ENCODE peak calls at places on chromosomes 11 and 22, in five cellular contexts. One of them, this sample, is unnamed.
A peak's percentile ranks its signal among the peaks of the same experiment; 100 is the strongest.

GRCh38 chr11:12245091-12245490 is 132.3 kb upstream of the PARVA start:
- DNase-seq in GM12865: no peak
- DNase-seq in astrocyte of the spinal cord: no peak
- DNase-seq in cardiac fibroblast: no peak
- DNase-seq in brain microvascular endothelial cell: no peak
- DNase-seq in this sample: peak; percentile 37

GRCh38 chr11:5369793-5370192 is 13.8 kb upstream of the OR51M1 start:
- DNase-seq in astrocyte of the spinal cord: peak; percentile 60
- DNase-seq in brain microvascular endothelial cell: peak; percentile 75
- DNase-seq in cardiac fibroblast: peak; percentile 72
- DNase-seq in GM12865: peak; percentile 12
- DNase-seq in this sample: no peak

GRCh38 chr11:63246045-63246444 is 2.6 kb upstream of the SLC22A25 start:
- DNase-seq in astrocyte of the spinal cord: no peak
- DNase-seq in GM12865: no peak
- DNase-seq in brain microvascular endothelial cell: no peak
- DNase-seq in cardiac fibroblast: no peak
- DNase-seq in this sample: no peak

GRCh38 chr22:21450320-21450831 is 16.8 kb upstream of the TMEM191C start:
- DNase-seq in brain microvascular endothelial cell: no peak
- DNase-seq in astrocyte of the spinal cord: no peak
- DNase-seq in GM12865: no peak
- DNase-seq in cardiac fibroblast: no peak
- DNase-seq in this sample: no peak

GRCh38 chr11:13664351-13664750 is 4.1 kb upstream of the FAR1 start:
- DNase-seq in astrocyte of the spinal cord: no peak
- DNase-seq in GM12865: no peak
- DNase-seq in brain microvascular endothelial cell: no peak
- DNase-seq in cardiac fibroblast: no peak
- DNase-seq in this sample: no peak

GRCh38 chr11:11157201-11157600 is 195.8 kb downstream of the CSNK2A3 start:
- DNase-seq in astrocyte of the spinal cord: peak; percentile 5
- DNase-seq in GM12865: peak; percentile 56
- DNase-seq in brain microvascular endothelial cell: peak; percentile 29
- DNase-seq in cardiac fibroblast: peak; percentile 25
- DNase-seq in this sample: no peak

GRCh38 chr11:44945639-44946038 is 5.0 kb downstream of the TP53I11 start:
- DNase-seq in GM12865: no peak
- DNase-seq in astrocyte of the spinal cord: no peak
- DNase-seq in brain microvascular endothelial cell: no peak
- DNase-seq in cardiac fibroblast: no peak
- DNase-seq in this sample: peak; percentile 82

GRCh38 chr11:7251836-7252682 is at the start of gene SYT9:
- DNase-seq in GM12865: peak; percentile 29
- DNase-seq in brain microvascular endothelial cell: peak; percentile 2
- DNase-seq in astrocyte of the spinal cord: peak; percentile 16
- DNase-seq in cardiac fibroblast: peak; percentile 29
- DNase-seq in this sample: peak; percentile 11

GRCh38 chr11:980438-981365 is 55.0 kb downstream of the AP2A2 start:
- DNase-seq in astrocyte of the spinal cord: peak; percentile 46
- DNase-seq in cardiac fibroblast: peak; percentile 26
- DNase-seq in brain microvascular endothelial cell: no peak
- DNase-seq in GM12865: no peak
- DNase-seq in this sample: no peak
- TF ChIP-seq CTCF in astrocyte of the spinal cord: peak; percentile 16
- TF ChIP-seq CTCF in cardiac fibroblast: no peak
- TF ChIP-seq CTCF in brain microvascular endothelial cell: no peak
- TF ChIP-seq CTCF in GM12865: no peak
- TF ChIP-seq CTCF in this sample: no peak

GRCh38 chr11:32152821-32153220 is 61.9 kb downstream of the RCN1 start:
- DNase-seq in brain microvascular endothelial cell: no peak
- DNase-seq in GM12865: no peak
- DNase-seq in astrocyte of the spinal cord: no peak
- DNase-seq in cardiac fibroblast: no peak
- DNase-seq in this sample: no peak

GRCh38 chr11:32149748-32150147 is 58.9 kb downstream of the RCN1 start:
- DNase-seq in GM12865: no peak
- DNase-seq in brain microvascular endothelial cell: no peak
- DNase-seq in astrocyte of the spinal cord: no peak
- DNase-seq in cardiac fibroblast: no peak
- DNase-seq in this sample: no peak

GRCh38 chr11:32153747-32154146 is 62.9 kb downstream of the RCN1 start:
- DNase-seq in cardiac fibroblast: no peak
- DNase-seq in brain microvascular endothelial cell: no peak
- DNase-seq in astrocyte of the spinal cord: no peak
- DNase-seq in GM12865: peak; percentile 73
- DNase-seq in this sample: no peak

GRCh38 chr11:32151036-32151435 is 60.2 kb downstream of the RCN1 start:
- DNase-seq in brain microvascular endothelial cell: no peak
- DNase-seq in cardiac fibroblast: no peak
- DNase-seq in GM12865: no peak
- DNase-seq in astrocyte of the spinal cord: no peak
- DNase-seq in this sample: no peak

GRCh38 chr11:32154275-32154674 is 63.4 kb downstream of the RCN1 start:
- DNase-seq in GM12865: peak; percentile 70
- DNase-seq in astrocyte of the spinal cord: peak; percentile 25
- DNase-seq in cardiac fibroblast: peak; percentile 55
- DNase-seq in brain microvascular endothelial cell: peak; percentile 54
- DNase-seq in this sample: no peak
- TF ChIP-seq CTCF in GM12865: peak; percentile 8
- TF ChIP-seq CTCF in astrocyte of the spinal cord: peak; percentile 18
- TF ChIP-seq CTCF in cardiac fibroblast: no peak
- TF ChIP-seq CTCF in brain microvascular endothelial cell: peak; percentile 64
- TF ChIP-seq CTCF in this sample: no peak

GRCh38 chr11:111836162-111836561 is 35.2 kb downstream of the ALG9 start:
- DNase-seq in cardiac fibroblast: no peak
- DNase-seq in brain microvascular endothelial cell: no peak
- DNase-seq in astrocyte of the spinal cord: no peak
- DNase-seq in GM12865: no peak
- DNase-seq in this sample: no peak

GRCh38 chr11:111835665-111836064 is 35.7 kb downstream of the ALG9 start:
- DNase-seq in GM12865: no peak
- DNase-seq in brain microvascular endothelial cell: no peak
- DNase-seq in astrocyte of the spinal cord: no peak
- DNase-seq in cardiac fibroblast: no peak
- DNase-seq in this sample: no peak

GRCh38 chr11:111834432-111835163 is 36.8 kb downstream of the ALG9 start:
- DNase-seq in brain microvascular endothelial cell: no peak
- DNase-seq in astrocyte of the spinal cord: no peak
- DNase-seq in cardiac fibroblast: no peak
- DNase-seq in GM12865: no peak
- DNase-seq in this sample: no peak

GRCh38 chr11:111836766-111837165 is 34.6 kb downstream of the ALG9 start:
- DNase-seq in cardiac fibroblast: no peak
- DNase-seq in astrocyte of the spinal cord: peak; percentile 67
- DNase-seq in brain microvascular endothelial cell: no peak
- DNase-seq in GM12865: peak; percentile 71
- DNase-seq in this sample: no peak

GRCh38 chr11:111833524-111833923 is 37.9 kb downstream of the ALG9 start:
- DNase-seq in brain microvascular endothelial cell: peak; percentile 3
- DNase-seq in cardiac fibroblast: no peak
- DNase-seq in GM12865: no peak
- DNase-seq in astrocyte of the spinal cord: no peak
- DNase-seq in this sample: no peak
- TF ChIP-seq CTCF in brain microvascular endothelial cell: peak; percentile 26
- TF ChIP-seq CTCF in cardiac fibroblast: no peak
- TF ChIP-seq CTCF in GM12865: no peak
- TF ChIP-seq CTCF in astrocyte of the spinal cord: peak; percentile 9
- TF ChIP-seq CTCF in this sample: peak; percentile 44

GRCh38 chr11:91075032-91075695 is 852.3 kb upstream of the CHORDC1 start:
- DNase-seq in astrocyte of the spinal cord: no peak
- DNase-seq in GM12865: no peak
- DNase-seq in brain microvascular endothelial cell: no peak
- DNase-seq in cardiac fibroblast: no peak
- DNase-seq in this sample: no peak
- TF ChIP-seq CTCF in astrocyte of the spinal cord: no peak
- TF ChIP-seq CTCF in GM12865: no peak
- TF ChIP-seq CTCF in brain microvascular endothelial cell: no peak
- TF ChIP-seq CTCF in cardiac fibroblast: no peak
- TF ChIP-seq CTCF in this sample: no peak

DNA sequence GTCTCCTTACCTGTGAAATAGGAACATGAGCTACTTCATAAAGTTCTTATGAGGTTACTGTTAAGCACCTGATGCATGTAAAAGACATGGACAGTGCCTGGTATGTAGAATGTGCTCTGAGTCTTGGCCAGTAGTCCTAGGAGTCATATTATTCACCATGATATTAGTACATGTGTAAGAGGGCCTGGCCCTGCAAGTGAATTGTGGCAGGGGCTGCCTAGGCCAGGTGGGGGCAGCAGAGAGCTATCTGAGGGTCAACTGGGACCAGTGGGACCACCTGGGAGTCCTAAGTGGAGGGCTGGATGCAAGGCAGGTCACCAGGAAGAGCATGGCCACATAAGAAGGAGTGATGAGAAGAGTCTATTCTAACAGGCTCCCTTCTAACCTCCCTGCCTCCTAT is 529.5 kb downstream of the SOX6 start:
- DNase-seq in astrocyte of the spinal cord: no peak
- DNase-seq in cardiac fibroblast: peak; percentile 33
- DNase-seq in brain microvascular endothelial cell: peak; percentile 17
- DNase-seq in GM12865: peak; percentile 29
- DNase-seq in this sample: peak; percentile 70
- TF ChIP-seq CTCF in astrocyte of the spinal cord: peak; percentile 57
- TF ChIP-seq CTCF in cardiac fibroblast: peak; percentile 67
- TF ChIP-seq CTCF in brain microvascular endothelial cell: peak; percentile 74
- TF ChIP-seq CTCF in GM12865: peak; percentile 64
- TF ChIP-seq CTCF in this sample: peak; percentile 70

GRCh38 chr11:1768141-1768469 is 4.4 kb upstream of the CTSD start:
- DNase-seq in cardiac fibroblast: no peak
- DNase-seq in GM12865: no peak
- DNase-seq in brain microvascular endothelial cell: no peak
- DNase-seq in astrocyte of the spinal cord: no peak
- DNase-seq in this sample: no peak

GRCh38 chr11:1766719-1767398 is 3.1 kb upstream of the CTSD start:
- DNase-seq in astrocyte of the spinal cord: no peak
- DNase-seq in GM12865: no peak
- DNase-seq in brain microvascular endothelial cell: no peak
- DNase-seq in cardiac fibroblast: no peak
- DNase-seq in this sample: no peak

GRCh38 chr11:1767399-1768140 is 3.8 kb upstream of the CTSD start:
- DNase-seq in brain microvascular endothelial cell: no peak
- DNase-seq in cardiac fibroblast: no peak
- DNase-seq in astrocyte of the spinal cord: no peak
- DNase-seq in GM12865: no peak
- DNase-seq in this sample: no peak

GRCh38 chr11:1763796-1764661 is at the start of gene CTSD:
- DNase-seq in cardiac fibroblast: peak; percentile 77
- DNase-seq in GM12865: peak; percentile 89
- DNase-seq in astrocyte of the spinal cord: peak; percentile 64
- DNase-seq in brain microvascular endothelial cell: peak; percentile 63
- DNase-seq in this sample: peak; percentile 94

DNA sequence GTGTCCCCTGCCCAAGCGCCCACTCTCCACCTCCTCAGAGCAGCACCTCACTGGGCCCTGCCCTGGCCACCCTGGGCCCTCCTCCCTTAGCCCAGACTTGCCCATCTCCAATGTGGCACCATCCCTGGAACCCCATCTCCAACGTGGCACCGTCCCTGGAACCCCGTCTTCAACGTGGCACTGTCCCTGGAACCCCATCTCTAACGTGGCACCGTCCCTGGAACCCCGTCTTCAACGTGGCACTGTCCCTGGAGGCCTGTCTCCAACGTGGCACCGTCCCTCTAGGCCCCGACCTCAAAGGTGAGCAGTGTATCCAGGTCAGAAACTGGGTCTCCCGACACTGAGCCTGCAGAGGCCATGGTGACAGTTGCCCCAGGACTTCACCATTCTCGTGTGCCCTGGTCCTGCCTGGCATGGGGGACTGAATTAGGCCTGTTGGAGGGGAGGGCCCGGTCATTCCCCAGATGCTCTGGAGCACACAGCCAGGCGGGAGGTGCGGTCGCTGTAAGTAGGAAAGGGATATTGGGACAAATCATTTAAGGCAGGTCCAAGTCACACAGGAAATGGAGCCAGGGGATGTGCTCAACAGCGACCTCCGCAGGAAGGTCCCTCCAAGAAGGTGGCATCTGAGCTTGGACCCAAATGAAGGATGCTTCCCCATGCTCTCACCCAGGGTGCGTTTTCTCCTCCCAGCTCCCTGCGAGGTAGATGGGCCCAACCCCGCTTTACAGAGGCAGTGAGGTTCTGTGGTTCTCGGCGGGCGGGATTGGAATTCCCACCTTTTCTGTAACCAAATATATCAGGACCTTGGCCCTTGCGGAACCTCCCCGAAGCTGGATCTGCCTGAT is 2.4 kb upstream of the CTSD start:
- DNase-seq in brain microvascular endothelial cell: no peak
- DNase-seq in GM12865: no peak
- DNase-seq in cardiac fibroblast: no peak
- DNase-seq in astrocyte of the spinal cord: no peak
- DNase-seq in this sample: no peak
- TF ChIP-seq CTCF in brain microvascular endothelial cell: peak; percentile 19
- TF ChIP-seq CTCF in GM12865: peak; percentile 27
- TF ChIP-seq CTCF in cardiac fibroblast: no peak
- TF ChIP-seq CTCF in astrocyte of the spinal cord: peak; percentile 21
- TF ChIP-seq CTCF in this sample: no peak

DNA sequence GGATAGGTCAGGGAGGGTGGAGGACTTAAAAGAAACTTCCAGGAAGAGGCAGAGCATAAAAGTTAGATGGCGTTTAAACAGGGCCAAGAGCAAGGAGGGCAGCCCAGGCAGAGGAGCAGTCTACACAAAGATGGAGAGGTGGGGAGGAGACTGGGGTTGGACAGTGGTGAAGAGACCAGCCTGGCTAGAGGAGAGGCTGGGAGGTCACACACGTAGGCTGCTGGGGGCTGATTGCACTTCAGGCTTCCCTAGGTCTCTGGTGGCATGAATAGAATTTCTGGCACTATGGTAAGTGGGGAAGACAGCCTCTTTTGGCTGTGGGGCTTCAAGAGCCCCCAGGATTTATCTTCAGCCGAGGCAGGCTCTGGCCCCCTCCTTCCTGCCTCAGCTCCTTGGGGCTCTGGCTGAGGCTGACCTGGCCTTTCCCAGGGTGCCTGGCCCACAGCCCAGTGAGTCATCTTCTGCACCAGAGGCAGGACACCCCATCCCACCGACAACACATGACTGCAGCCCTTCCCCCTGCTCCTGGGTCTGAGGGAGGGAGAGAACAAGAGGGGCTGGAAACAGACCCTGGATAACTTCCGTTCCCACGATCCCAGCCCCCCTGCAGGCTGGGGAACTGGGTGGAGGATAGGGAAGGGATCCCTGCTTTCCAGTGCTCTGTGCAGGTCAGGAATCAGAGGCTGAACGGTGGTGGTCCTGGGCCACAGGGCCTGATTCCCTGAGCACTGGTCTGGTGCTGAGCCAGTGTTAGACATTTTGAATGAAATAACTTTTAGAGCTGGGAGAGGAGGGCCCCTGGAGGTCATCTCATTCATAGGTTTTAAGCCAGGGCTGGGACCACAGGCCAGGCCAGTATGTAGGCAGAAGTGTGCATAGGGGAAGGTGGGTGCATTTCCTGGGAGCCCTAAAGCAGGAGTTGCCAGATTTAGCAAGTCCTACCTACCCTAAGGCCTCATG is 26.4 kb downstream of the ARHGEF17 start:
- DNase-seq in astrocyte of the spinal cord: peak; percentile 91
- DNase-seq in cardiac fibroblast: peak; percentile 88
- DNase-seq in GM12865: peak; percentile 54
- DNase-seq in brain microvascular endothelial cell: peak; percentile 84
- DNase-seq in this sample: peak; percentile 87
- TF ChIP-seq CTCF in astrocyte of the spinal cord: peak; percentile 6
- TF ChIP-seq CTCF in cardiac fibroblast: peak; percentile 10
- TF ChIP-seq CTCF in GM12865: peak; percentile 10
- TF ChIP-seq CTCF in brain microvascular endothelial cell: peak; percentile 6
- TF ChIP-seq CTCF in this sample: no peak

This sample was measured in heart right ventricle.